ENCODE peak calls at places on chromosomes 6 and 20, in ten cellular contexts. J is prostate gland; G is caudate nucleus; Z is hepatocyte; E is CD4-positive, alpha-beta T cell; B is breast epithelium; H is left lung; C is iPS DF 6.9; D is cardiac muscle cell; F is A673. Y is an unnamed sample.

GRCh38 chr6:66508433-66508832 is 801.4 kb upstream of the EYS start:
- DNase-seq in F (peak; percentile 69), E (no peak), Z (no peak), D (no peak), H (no peak), B (no peak), C (no peak), G (no peak), J (no peak), Y (no peak)

GRCh38 chr6:26157150-26157837 is 70.1 kb downstream of the HFE start:
- DNase-seq in F (no peak), B (peak; percentile 73), E (peak; percentile 59), G (no peak), J (no peak), D (peak; percentile 65), Z (peak; percentile 81), H (no peak), C (no peak), Y (peak; percentile 19)

GRCh38 chr6:112434896-112435295 is 87.8 kb downstream of the RFPL4B start:
- DNase-seq in C (no peak), H (no peak), E (no peak), G (no peak), D (no peak), Z (no peak), B (no peak), F (no peak), J (no peak), Y (no peak)

GRCh38 chr6:17015144-17015543 is 86.7 kb upstream of the STMND1 start:
- DNase-seq in C (no peak), D (peak; percentile 32), J (no peak), G (no peak), Z (no peak), B (no peak), E (no peak), H (no peak), F (no peak), Y (no peak)

GRCh38 chr6:3355358-3356055 is 96.8 kb downstream of the PSMG4 start:
- DNase-seq in D (no peak), Z (no peak), J (no peak), G (no peak), B (no peak), F (no peak), C (no peak), H (no peak), E (no peak), Y (no peak)

GRCh38 chr6:169891421-169891820 is 140.0 kb downstream of the ERMARD start:
- DNase-seq in G (no peak), E (no peak), B (no peak), Z (no peak), J (no peak), C (no peak), F (no peak), H (no peak), D (no peak), Y (no peak)

GRCh38 chr6:121858310-121858709 is 422.9 kb downstream of the GJA1 start:
- DNase-seq in Z (no peak), H (no peak), G (no peak), B (no peak), F (no peak), C (no peak), D (no peak), J (no peak), E (no peak), Y (no peak)

GRCh38 chr20:64173116-64173515 is 8.9 kb downstream of the MYT1 start:
- DNase-seq in Z (no peak), B (no peak), C (no peak), F (no peak), G (no peak), J (no peak), E (no peak), D (no peak), H (no peak), Y (no peak)

GRCh38 chr20:50417484-50418235 is 92.5 kb upstream of the PTPN1 start:
- DNase-seq in J (no peak), F (no peak), E (no peak), B (no peak), G (no peak), C (no peak), Z (no peak), H (no peak), D (no peak), Y (no peak)

GRCh38 chr6:131532476-131533108 is 40.4 kb upstream of the ARG1 start:
- DNase-seq in Z (no peak), C (no peak), J (no peak), B (no peak), H (no peak), G (no peak), F (peak; percentile 12), E (no peak), D (no peak), Y (no peak)

GRCh38 chr6:128697392-128697689 is 176.9 kb upstream of the PTPRK start:
- DNase-seq in G (no peak), J (no peak), C (no peak), B (no peak), D (no peak), H (no peak), Z (no peak), E (no peak), F (no peak), Y (no peak)

GRCh38 chr20:56781108-56781739 is 152.1 kb downstream of the TFAP2C start:
- DNase-seq in E (no peak), Z (no peak), B (no peak), C (no peak), F (no peak), H (no peak), J (no peak), D (peak; percentile 92), G (no peak), Y (no peak)

GRCh38 chr6:48449002-48449401 is 338.0 kb upstream of the PTCHD4 start:
- DNase-seq in G (no peak), Z (no peak), F (peak; percentile 4), C (no peak), J (no peak), H (no peak), B (no peak), D (peak; percentile 34), E (no peak), Y (no peak)

DNA sequence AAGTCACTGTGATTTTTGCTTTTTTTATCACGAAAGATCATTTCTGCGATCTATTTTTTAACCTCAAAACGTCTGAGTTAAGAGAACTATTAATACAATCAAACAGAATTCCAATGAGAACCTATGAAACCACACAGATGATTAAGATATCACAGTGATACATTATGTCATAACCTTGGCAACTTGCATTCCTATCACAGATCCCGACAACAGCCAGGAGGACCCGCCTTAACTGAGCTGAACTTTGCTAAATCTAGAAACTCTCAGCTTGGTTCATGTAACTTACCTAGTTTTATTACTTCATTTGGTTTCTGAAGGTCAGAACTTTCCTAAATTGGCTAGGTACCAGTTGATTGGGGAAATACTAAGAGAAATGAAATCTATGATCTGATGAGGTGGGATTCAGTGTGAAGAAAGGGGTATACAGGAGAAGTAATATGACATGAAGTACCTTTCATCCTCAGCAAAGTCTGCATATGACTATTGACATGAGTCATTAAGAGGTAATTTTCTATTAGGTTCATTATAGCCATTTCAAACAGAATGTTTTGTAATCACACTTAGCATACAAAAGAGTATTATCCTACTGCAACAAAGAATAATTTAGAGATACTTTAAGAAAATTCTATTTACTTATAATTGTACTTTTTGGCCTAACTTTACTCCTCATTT is 11.2 kb downstream of the LYRM4 start:
- DNase-seq in F (no peak), H (no peak), E (no peak), B (no peak), Z (no peak), J (no peak), G (no peak), D (no peak), C (no peak), Y (no peak)
- H3K27ac ChIP-seq in F (no peak overlapping the region), H (no peak overlapping the region), E (no peak overlapping the region), B (no peak overlapping the region), Z (no peak overlapping the region), J (no peak overlapping the region), G (no peak overlapping the region), D (no peak overlapping the region), C (no peak overlapping the region), Y (no peak overlapping the region)

DNA sequence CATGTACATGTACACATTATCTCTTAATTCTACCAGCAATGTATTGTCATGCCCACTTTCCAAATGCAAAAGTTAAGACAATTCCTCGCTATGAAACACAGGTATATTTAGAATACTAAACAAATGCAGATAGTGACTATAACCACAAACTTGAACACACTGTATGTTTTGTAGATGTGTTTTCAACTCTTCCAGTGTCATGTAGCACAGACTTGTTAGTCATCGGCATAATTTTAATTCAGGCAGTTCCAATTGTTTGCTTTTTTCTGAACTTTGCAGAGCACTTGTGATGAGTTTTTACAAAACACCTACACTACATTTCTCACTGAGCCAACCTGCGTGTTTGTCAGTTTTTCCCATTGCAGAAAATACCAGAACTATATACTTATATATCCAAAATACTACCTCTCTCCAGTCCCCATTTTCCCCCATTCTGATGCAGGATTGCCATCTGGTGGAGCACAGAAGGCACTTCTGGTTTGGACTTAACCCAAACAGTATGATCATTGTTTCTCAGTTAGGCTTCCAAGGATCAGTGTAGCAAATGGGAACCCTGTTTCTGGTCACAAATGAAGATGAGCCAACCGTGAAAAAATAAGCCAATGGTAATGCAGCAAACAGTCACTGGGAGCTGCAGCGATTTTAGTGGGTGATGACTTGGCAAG is 143.4 kb downstream of the ADGRB3 start:
- DNase-seq in Z (peak; percentile 48), B (no peak), H (no peak), J (no peak), F (peak; percentile 87), E (no peak), D (peak; percentile 86), C (no peak), G (no peak), Y (no peak)
- H3K27ac ChIP-seq in Z (no peak overlapping the region), B (no peak overlapping the region), H (no peak overlapping the region), J (no peak overlapping the region), F (no peak overlapping the region), E (no peak overlapping the region), D (no peak overlapping the region), C (no peak overlapping the region), G (peak overlapping the region; percentile 89), Y (peak overlapping the region; percentile 82)

DNA sequence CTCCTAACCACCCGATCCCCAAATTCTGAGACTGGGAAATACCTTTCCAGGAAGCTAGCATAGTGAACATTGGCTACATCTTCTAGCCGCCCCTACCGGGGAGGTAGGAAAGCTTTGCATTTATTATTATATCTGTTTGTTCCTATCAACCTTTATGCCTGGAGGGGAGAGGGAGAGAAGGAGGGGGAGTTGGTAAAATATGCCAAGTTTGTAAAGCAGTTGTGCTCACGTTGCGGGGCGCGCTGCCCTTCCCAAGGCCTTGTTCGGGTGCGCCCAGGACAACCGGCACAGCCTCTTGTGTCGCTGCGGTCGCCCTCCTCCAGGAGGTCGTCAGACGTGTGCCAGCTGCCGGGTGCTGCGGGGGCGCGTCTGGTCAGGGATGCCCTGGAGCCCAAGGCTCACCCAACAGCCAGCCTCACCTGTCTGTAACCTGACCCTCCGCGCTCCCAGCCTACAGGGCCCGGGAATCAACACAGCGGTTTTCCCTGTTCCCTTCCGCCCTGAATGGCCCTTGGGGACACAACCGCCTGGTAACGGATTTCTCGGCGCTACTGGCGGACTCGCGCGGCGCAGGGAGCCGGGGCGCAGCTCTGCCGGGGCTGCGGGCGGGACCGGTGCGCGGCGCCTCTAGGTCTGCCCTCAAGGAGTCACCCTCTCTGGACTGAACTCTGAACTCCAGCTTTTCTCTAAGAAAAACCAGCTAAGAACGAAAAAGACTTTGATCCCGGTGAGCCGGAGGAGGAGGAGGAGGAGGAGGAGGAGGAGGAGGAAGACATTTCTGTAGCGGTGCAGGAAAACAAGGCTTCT is 1.1 kb upstream of the OVOL2 start:
- DNase-seq in H (peak; percentile 79), C (peak; percentile 31), B (peak; percentile 76), E (no peak), J (peak; percentile 58), Z (peak; percentile 47), G (no peak), F (no peak), D (no peak), Y (no peak)
- H3K27ac ChIP-seq in H (no peak overlapping the region), C (no peak overlapping the region), B (peak overlapping the region; percentile 81), E (no peak overlapping the region), J (peak overlapping the region; percentile 87), Z (no peak overlapping the region), G (no peak overlapping the region), F (no peak overlapping the region), D (no peak overlapping the region), Y (no peak overlapping the region)

GRCh38 chr6:70717038-70717801 is 49.5 kb downstream of the SMAP1 start:
- DNase-seq in G (no peak), H (no peak), E (no peak), Z (no peak), B (no peak), D (no peak), F (no peak), J (no peak), C (no peak), Y (no peak)
- H3K27ac ChIP-seq in G (no peak overlapping the region), H (no peak overlapping the region), E (no peak overlapping the region), Z (no peak overlapping the region), B (no peak overlapping the region), D (no peak overlapping the region), F (no peak overlapping the region), J (no peak overlapping the region), C (no peak overlapping the region), Y (no peak overlapping the region)

Y was measured in substantia nigra.